ENCODE peak calls at places on chromosomes 6 and 20, in six cellular contexts. One of them, this sample, is unnamed.

GRCh38 chr6:40962241-40962640 is 76.8 kb downstream of the UNC5CL start:
- DNase-seq in GM12878: peak
- DNase-seq in HepG2: peak
- DNase-seq in A549: peak
- DNase-seq in endothelial cell of umbilical vein: peak
- DNase-seq in K562: no peak
- DNase-seq in this sample: peak

GRCh38 chr6:1231941-1232340 is 80.0 kb upstream of the FOXQ1 start:
- DNase-seq in K562: no peak
- DNase-seq in A549: no peak
- DNase-seq in GM12878: no peak
- DNase-seq in HepG2: no peak
- DNase-seq in endothelial cell of umbilical vein: no peak
- DNase-seq in this sample: no peak

GRCh38 chr6:89035252-89036106 is 45.1 kb upstream of the PNRC1 start:
- DNase-seq in endothelial cell of umbilical vein: peak
- DNase-seq in HepG2: peak
- DNase-seq in GM12878: no peak
- DNase-seq in A549: peak
- DNase-seq in K562: peak
- DNase-seq in this sample: no peak

GRCh38 chr6:121890307-121890910 is 455.0 kb downstream of the GJA1 start:
- DNase-seq in HepG2: no peak
- DNase-seq in GM12878: no peak
- DNase-seq in endothelial cell of umbilical vein: peak
- DNase-seq in A549: no peak
- DNase-seq in K562: no peak
- DNase-seq in this sample: no peak

GRCh38 chr20:29326376-29327070 is 1930.9 kb upstream of the DEFB115 start:
- DNase-seq in HepG2: no peak
- DNase-seq in A549: no peak
- DNase-seq in GM12878: no peak
- DNase-seq in K562: no peak
- DNase-seq in endothelial cell of umbilical vein: no peak
- DNase-seq in this sample: no peak

GRCh38 chr6:142207265-142207877 is 60.3 kb downstream of the VTA1 start:
- DNase-seq in K562: peak
- DNase-seq in HepG2: peak
- DNase-seq in endothelial cell of umbilical vein: peak
- DNase-seq in GM12878: no peak
- DNase-seq in A549: no peak
- DNase-seq in this sample: peak

GRCh38 chr6:17881085-17881883 is 106.2 kb downstream of the KIF13A start:
- DNase-seq in endothelial cell of umbilical vein: no peak
- DNase-seq in A549: no peak
- DNase-seq in GM12878: no peak
- DNase-seq in K562: no peak
- DNase-seq in HepG2: no peak
- DNase-seq in this sample: peak

GRCh38 chr6:136066005-136066404 is 184.1 kb downstream of the MTFR2 start:
- DNase-seq in A549: no peak
- DNase-seq in endothelial cell of umbilical vein: peak
- DNase-seq in K562: no peak
- DNase-seq in HepG2: no peak
- DNase-seq in GM12878: no peak
- DNase-seq in this sample: peak

GRCh38 chr6:65896140-65896539 is 189.1 kb upstream of the EYS start:
- DNase-seq in endothelial cell of umbilical vein: no peak
- DNase-seq in HepG2: no peak
- DNase-seq in GM12878: no peak
- DNase-seq in K562: no peak
- DNase-seq in A549: no peak
- DNase-seq in this sample: no peak

GRCh38 chr6:134247271-134247833 is 70.6 kb downstream of the SGK1 start:
- DNase-seq in HepG2: no peak
- DNase-seq in K562: no peak
- DNase-seq in GM12878: peak
- DNase-seq in A549: no peak
- DNase-seq in endothelial cell of umbilical vein: no peak
- DNase-seq in this sample: no peak

GRCh38 chr6:137498488-137499219 is 4.5 kb upstream of the OLIG3 start:
- DNase-seq in HepG2: no peak
- DNase-seq in K562: no peak
- DNase-seq in endothelial cell of umbilical vein: no peak
- DNase-seq in GM12878: no peak
- DNase-seq in A549: no peak
- DNase-seq in this sample: no peak

GRCh38 chr6:101626264-101626663 is 232.8 kb downstream of the GRIK2 start:
- DNase-seq in HepG2: no peak
- DNase-seq in GM12878: no peak
- DNase-seq in K562: no peak
- DNase-seq in A549: no peak
- DNase-seq in endothelial cell of umbilical vein: no peak
- DNase-seq in this sample: no peak

GRCh38 chr6:117072781-117073180 is 192.6 kb upstream of the VGLL2 start:
- DNase-seq in K562: no peak
- DNase-seq in endothelial cell of umbilical vein: no peak
- DNase-seq in GM12878: no peak
- DNase-seq in HepG2: no peak
- DNase-seq in A549: no peak
- DNase-seq in this sample: no peak

GRCh38 chr20:62304331-62305148 is 1.7 kb downstream of the ADRM1 start:
- DNase-seq in A549: peak
- DNase-seq in endothelial cell of umbilical vein: no peak
- DNase-seq in HepG2: no peak
- DNase-seq in K562: no peak
- DNase-seq in GM12878: no peak
- DNase-seq in this sample: no peak

GRCh38 chr6:18179770-18180393 is 24.7 kb downstream of the KDM1B start:
- DNase-seq in endothelial cell of umbilical vein: no peak
- DNase-seq in GM12878: no peak
- DNase-seq in A549: no peak
- DNase-seq in K562: no peak
- DNase-seq in HepG2: no peak
- DNase-seq in this sample: peak

GRCh38 chr6:259901-260508 is 32.3 kb upstream of the DUSP22 start:
- DNase-seq in GM12878: peak
- DNase-seq in HepG2: no peak
- DNase-seq in K562: no peak
- DNase-seq in endothelial cell of umbilical vein: no peak
- DNase-seq in A549: no peak
- DNase-seq in this sample: no peak

GRCh38 chr6:78487401-78487800 is 379.9 kb upstream of the IRAK1BP1 start:
- DNase-seq in A549: no peak
- DNase-seq in K562: no peak
- DNase-seq in endothelial cell of umbilical vein: peak
- DNase-seq in HepG2: no peak
- DNase-seq in GM12878: no peak
- DNase-seq in this sample: no peak

GRCh38 chr6:159941286-159942113 is 27.4 kb upstream of the IGF2R start:
- DNase-seq in HepG2: peak
- DNase-seq in A549: peak
- DNase-seq in endothelial cell of umbilical vein: no peak
- DNase-seq in GM12878: peak
- DNase-seq in K562: peak
- DNase-seq in this sample: peak

GRCh38 chr6:27687154-27688013 is 214.5 kb upstream of the ZNF184 start:
- DNase-seq in K562: peak
- DNase-seq in A549: no peak
- DNase-seq in HepG2: peak
- DNase-seq in endothelial cell of umbilical vein: peak
- DNase-seq in GM12878: peak
- DNase-seq in this sample: peak

GRCh38 chr20:10218536-10219451 is at the start of gene SNAP25:
- DNase-seq in GM12878: no peak
- DNase-seq in A549: peak
- DNase-seq in HepG2: no peak
- DNase-seq in K562: peak
- DNase-seq in endothelial cell of umbilical vein: peak
- DNase-seq in this sample: no peak

GRCh38 chr6:73395875-73396274 is 1.2 kb downstream of the DDX43 start:
- DNase-seq in GM12878: no peak
- DNase-seq in endothelial cell of umbilical vein: no peak
- DNase-seq in A549: no peak
- DNase-seq in HepG2: no peak
- DNase-seq in K562: no peak
- DNase-seq in this sample: no peak

GRCh38 chr20:4091332-4092135 is 76.2 kb upstream of the RNF24 start:
- DNase-seq in HepG2: peak
- DNase-seq in A549: peak
- DNase-seq in endothelial cell of umbilical vein: peak
- DNase-seq in GM12878: no peak
- DNase-seq in K562: peak
- DNase-seq in this sample: peak

GRCh38 chr6:163095401-163095800 is 319.1 kb upstream of the QKI start:
- DNase-seq in endothelial cell of umbilical vein: no peak
- DNase-seq in A549: no peak
- DNase-seq in GM12878: no peak
- DNase-seq in HepG2: no peak
- DNase-seq in K562: no peak
- DNase-seq in this sample: no peak

GRCh38 chr20:4234128-4234527 is 218.8 kb upstream of the RNF24 start:
- DNase-seq in GM12878: no peak
- DNase-seq in HepG2: no peak
- DNase-seq in K562: no peak
- DNase-seq in endothelial cell of umbilical vein: peak
- DNase-seq in A549: no peak
- DNase-seq in this sample: no peak

GRCh38 chr20:2093200-2093781 is 8.3 kb upstream of the STK35 start:
- DNase-seq in HepG2: peak
- DNase-seq in A549: peak
- DNase-seq in endothelial cell of umbilical vein: no peak
- DNase-seq in GM12878: no peak
- DNase-seq in K562: no peak
- DNase-seq in this sample: peak
- TF ChIP-seq CTCF in HepG2: peak
- TF ChIP-seq CTCF in A549: peak
- TF ChIP-seq CTCF in endothelial cell of umbilical vein: peak
- TF ChIP-seq CTCF in GM12878: peak
- TF ChIP-seq CTCF in K562: peak
- TF ChIP-seq CTCF in this sample: peak

GRCh38 chr6:132246632-132247270 is 154.5 kb downstream of the MOXD1 start:
- DNase-seq in K562: no peak
- DNase-seq in GM12878: no peak
- DNase-seq in endothelial cell of umbilical vein: no peak
- DNase-seq in HepG2: no peak
- DNase-seq in A549: no peak
- DNase-seq in this sample: no peak
- TF ChIP-seq MAX in K562: no peak
- TF ChIP-seq MAX in GM12878: no peak
- TF ChIP-seq MAX in endothelial cell of umbilical vein: no peak
- TF ChIP-seq MAX in HepG2: no peak
- TF ChIP-seq MAX in A549: no peak
- TF ChIP-seq MAX in this sample: no peak

GRCh38 chr20:58695084-58695722 is 2.6 kb downstream of the NPEPL1 start:
- DNase-seq in K562: no peak
- DNase-seq in A549: no peak
- DNase-seq in GM12878: no peak
- DNase-seq in HepG2: no peak
- DNase-seq in endothelial cell of umbilical vein: no peak
- DNase-seq in this sample: no peak
- TF ChIP-seq MYC in K562: no peak
- TF ChIP-seq MYC in A549: no peak
- TF ChIP-seq MYC in GM12878: no peak
- TF ChIP-seq MYC in HepG2: no peak
- TF ChIP-seq MYC in endothelial cell of umbilical vein: no peak
- TF ChIP-seq MYC in this sample: no peak

DNA sequence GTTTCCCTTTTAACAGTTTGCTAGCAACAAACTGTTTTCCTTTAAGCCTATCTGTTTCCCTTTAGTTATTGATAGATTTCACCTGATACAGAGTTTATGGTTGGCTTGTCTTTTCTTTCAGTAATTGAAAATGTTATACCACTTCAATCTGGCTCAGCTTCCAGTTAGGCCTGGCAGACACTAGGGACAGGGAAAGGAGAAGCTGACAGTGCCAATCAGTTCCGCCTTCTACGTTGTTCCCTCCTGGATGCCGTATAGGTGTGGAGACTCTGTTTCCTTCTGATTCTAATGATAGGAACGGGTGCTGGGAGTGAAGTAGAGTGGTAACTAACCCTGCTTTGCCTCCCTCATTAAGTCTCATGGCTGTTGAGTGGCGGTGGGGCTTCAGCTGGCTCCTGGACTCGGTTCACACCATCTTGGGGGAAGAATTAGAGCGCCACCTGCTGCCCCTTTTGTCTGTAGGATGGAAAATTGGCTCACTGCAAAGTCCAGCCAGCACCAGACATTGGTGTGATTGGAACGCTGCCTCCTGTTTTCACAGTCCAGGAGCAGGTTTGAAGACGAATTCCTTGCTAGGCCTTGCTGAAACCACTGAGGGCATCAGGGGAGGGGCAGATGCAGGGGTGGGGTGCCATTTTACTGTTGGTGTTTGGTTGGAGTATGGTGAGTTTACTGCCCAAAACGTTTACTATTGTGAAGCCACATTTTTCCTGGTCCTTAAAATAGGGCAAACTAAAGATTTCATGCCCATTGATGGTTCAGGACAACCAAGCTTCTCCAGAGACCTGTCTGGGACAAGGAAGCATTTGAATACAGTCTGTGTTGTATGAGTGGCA is 1729.5 kb downstream of the GRIK2 start:
- DNase-seq in endothelial cell of umbilical vein: peak
- DNase-seq in A549: no peak
- DNase-seq in K562: peak
- DNase-seq in HepG2: peak
- DNase-seq in GM12878: no peak
- DNase-seq in this sample: peak
- TF ChIP-seq CTCF in endothelial cell of umbilical vein: peak
- TF ChIP-seq CTCF in A549: peak
- TF ChIP-seq CTCF in K562: peak
- TF ChIP-seq CTCF in HepG2: peak
- TF ChIP-seq CTCF in GM12878: peak
- TF ChIP-seq CTCF in this sample: peak

DNA sequence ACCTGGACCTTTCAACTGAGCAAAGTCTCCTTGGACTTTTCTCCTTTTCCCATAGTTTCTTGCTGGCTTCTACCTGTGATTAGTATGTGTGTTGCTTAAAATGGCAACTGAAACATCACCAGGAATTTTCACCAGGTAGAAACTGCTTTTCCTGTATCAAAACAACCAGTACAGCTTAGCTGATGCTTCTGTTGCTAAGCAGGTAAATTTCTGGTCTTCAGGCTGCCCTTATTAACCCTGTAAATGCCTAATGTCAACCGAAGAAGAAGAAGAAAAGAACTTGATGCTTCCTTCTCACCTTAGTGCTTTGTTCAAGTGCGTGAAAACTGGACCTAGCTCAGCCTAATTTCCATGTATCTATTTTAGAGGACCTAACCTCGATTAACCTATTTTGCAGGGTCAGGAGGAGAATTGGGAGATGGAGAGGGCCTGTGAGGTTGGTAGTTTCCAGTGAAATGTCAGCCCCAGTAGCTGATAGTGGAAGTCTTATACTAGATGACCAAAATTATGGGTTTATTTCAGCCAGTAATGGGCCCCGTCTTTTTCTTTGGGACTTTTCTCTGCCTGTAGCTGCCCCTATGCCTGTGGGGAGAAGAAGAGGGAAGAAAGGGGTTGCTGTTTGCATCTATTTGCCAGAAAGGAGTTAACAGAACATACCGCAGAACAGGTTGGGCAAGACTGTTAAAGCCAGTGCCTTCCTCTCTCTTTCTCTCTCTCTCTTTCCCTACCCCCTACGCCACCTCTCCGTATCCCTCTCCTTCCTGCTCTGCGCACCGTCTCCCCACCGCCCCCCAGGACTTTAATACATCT is 37.7 kb downstream of the RREB1 start:
- DNase-seq in A549: no peak
- DNase-seq in endothelial cell of umbilical vein: no peak
- DNase-seq in GM12878: no peak
- DNase-seq in HepG2: no peak
- DNase-seq in K562: no peak
- DNase-seq in this sample: peak
- TF ChIP-seq MAX in A549: no peak
- TF ChIP-seq MAX in endothelial cell of umbilical vein: no peak
- TF ChIP-seq MAX in GM12878: no peak
- TF ChIP-seq MAX in HepG2: no peak
- TF ChIP-seq MAX in K562: no peak
- TF ChIP-seq MAX in this sample: no peak